ENCODE peak calls at places on chromosome 1, in nine cellular contexts. D is RWPE1, T is neural crest cell, N is Caco-2, Y is GM23338, L is epithelial cell of esophagus, J is endothelial cell, B is suprapubic skin, A is astrocyte of the spinal cord. H is an unnamed sample.

GRCh38 chr1:234776875-234777849 is 167.2 kb upstream of the IRF2BP2 start:
- DNase-seq in B (peak), Y (no peak), A (no peak), T (no peak), J (no peak), D (no peak), N (no peak), L (peak), H (no peak)

GRCh38 chr1:1597275-1597930 is 2.5 kb downstream of the FNDC10 start:
- DNase-seq in L (peak), J (no peak), A (no peak), T (no peak), B (no peak), Y (peak), D (no peak), N (peak), H (no peak)

GRCh38 chr1:1683104-1683905 is 9.3 kb downstream of the SLC35E2B start:
- DNase-seq in B (peak), L (no peak), A (no peak), J (no peak), N (no peak), Y (peak), D (no peak), T (no peak), H (peak)

GRCh38 chr1:177809844-177810243 is 160.0 kb downstream of the SEC16B start:
- DNase-seq in D (no peak), N (no peak), L (no peak), B (no peak), T (no peak), A (no peak), J (no peak), Y (no peak), H (no peak)

GRCh38 chr1:185996211-185996610 is 262.0 kb downstream of the HMCN1 start:
- DNase-seq in D (peak), L (peak), A (peak), N (no peak), Y (no peak), T (no peak), J (no peak), B (no peak), H (no peak)

GRCh38 chr1:150981805-150982712 is at the start of gene ANXA9:
- DNase-seq in N (peak), Y (peak), B (no peak), A (no peak), J (no peak), D (no peak), T (no peak), L (peak), H (no peak)

GRCh38 chr1:194341587-194341986 is 1155.2 kb upstream of the B3GALT2 start:
- DNase-seq in B (no peak), A (no peak), L (no peak), T (no peak), J (no peak), D (no peak), Y (no peak), N (no peak), H (no peak)

GRCh38 chr1:58162952-58163550 is 383.5 kb downstream of the OMA1 start:
- DNase-seq in L (peak), J (peak), A (peak), N (peak), B (no peak), D (peak), Y (peak), T (peak), H (no peak)

GRCh38 chr1:16013220-16013907 is 4.5 kb downstream of the HSPB7 start:
- DNase-seq in Y (peak), T (no peak), N (no peak), B (no peak), L (peak), D (peak), A (peak), J (no peak), H (peak)

GRCh38 chr1:897176-897575 is 26.5 kb upstream of the SAMD11 start:
- DNase-seq in N (no peak), B (peak), Y (no peak), A (no peak), D (no peak), J (no peak), T (no peak), L (no peak), H (no peak)

GRCh38 chr1:109089242-109090015 is 1.1 kb upstream of the TMEM167B start:
- DNase-seq in J (peak), T (peak), L (peak), N (peak), Y (peak), D (peak), B (no peak), A (peak), H (no peak)

GRCh38 chr1:87706198-87706597 is 377.5 kb downstream of the LMO4 start:
- DNase-seq in T (no peak), A (peak), D (no peak), Y (no peak), N (no peak), L (no peak), J (no peak), B (no peak), H (no peak)

GRCh38 chr1:218401896-218402770 is 57.0 kb downstream of the TGFB2 start:
- DNase-seq in A (no peak), J (no peak), Y (no peak), B (no peak), L (no peak), T (no peak), N (peak), D (no peak), H (no peak)

GRCh38 chr1:43822040-43822439 is 111.6 kb upstream of the ARTN start:
- DNase-seq in B (no peak), J (no peak), L (peak), A (peak), D (peak), T (no peak), Y (peak), N (peak), H (no peak)

GRCh38 chr1:15950302-15950701 is 25.6 kb downstream of the ZBTB17 start:
- DNase-seq in T (no peak), B (no peak), J (no peak), D (no peak), Y (no peak), A (no peak), L (no peak), N (no peak), H (no peak)

GRCh38 chr1:117215733-117216462 is 5.2 kb upstream of the VTCN1 start:
- DNase-seq in B (no peak), J (no peak), D (no peak), Y (no peak), A (no peak), L (no peak), T (no peak), N (no peak), H (no peak)

DNA sequence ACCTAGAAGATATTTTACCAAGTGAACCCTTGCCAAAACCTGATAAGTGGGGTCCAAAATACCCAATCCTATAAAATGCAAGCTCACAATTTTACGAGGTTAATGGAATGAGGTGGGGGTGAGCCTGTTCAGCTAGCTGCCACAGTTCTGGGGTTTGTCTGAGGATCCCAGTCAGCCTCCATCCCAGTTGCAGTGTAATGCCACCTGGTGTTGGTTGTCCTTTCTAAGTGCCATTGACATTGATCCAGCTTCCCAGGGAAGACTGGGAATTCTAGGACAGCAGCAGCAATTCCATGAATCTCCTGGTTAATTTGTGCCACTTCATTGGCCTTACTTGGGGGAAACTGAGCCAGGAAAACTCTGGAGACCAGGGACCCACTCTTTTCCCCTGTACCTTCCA is 298.3 kb downstream of the RWDD3 start:
- DNase-seq in A (no peak), B (no peak), J (no peak), Y (peak), D (no peak), T (no peak), N (peak), L (no peak), H (no peak)
- TF ChIP-seq CTCF in A (no peak), B (no peak), J (no peak), Y (peak), D (no peak), T (no peak), N (peak), L (peak), H (no peak)

DNA sequence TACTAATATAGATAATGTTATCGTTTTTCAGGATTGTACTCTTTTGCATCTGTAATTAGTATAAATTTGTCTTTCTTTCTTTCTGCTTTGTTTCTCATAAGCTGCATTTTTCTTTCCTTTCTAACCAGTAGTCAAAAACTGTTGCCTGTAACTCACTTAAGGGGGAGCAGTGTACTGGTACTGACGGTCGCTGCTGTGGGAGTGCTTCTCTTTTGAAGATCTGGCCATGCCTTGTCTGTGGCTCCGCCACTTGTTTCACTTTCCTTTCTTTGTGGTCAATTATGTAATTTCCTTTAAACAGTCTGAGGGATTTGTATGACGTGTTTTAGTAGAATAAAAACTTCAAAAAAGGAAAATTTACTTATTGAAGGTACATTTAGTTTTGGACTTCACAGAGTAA is 37.0 kb downstream of the MIA3 start:
- DNase-seq in D (no peak), Y (no peak), A (peak), J (no peak), L (no peak), T (no peak), B (no peak), N (no peak), H (no peak)
- TF ChIP-seq CTCF in D (no peak), Y (no peak), A (no peak), J (no peak), L (no peak), T (no peak), B (no peak), N (no peak), H (no peak)

DNA sequence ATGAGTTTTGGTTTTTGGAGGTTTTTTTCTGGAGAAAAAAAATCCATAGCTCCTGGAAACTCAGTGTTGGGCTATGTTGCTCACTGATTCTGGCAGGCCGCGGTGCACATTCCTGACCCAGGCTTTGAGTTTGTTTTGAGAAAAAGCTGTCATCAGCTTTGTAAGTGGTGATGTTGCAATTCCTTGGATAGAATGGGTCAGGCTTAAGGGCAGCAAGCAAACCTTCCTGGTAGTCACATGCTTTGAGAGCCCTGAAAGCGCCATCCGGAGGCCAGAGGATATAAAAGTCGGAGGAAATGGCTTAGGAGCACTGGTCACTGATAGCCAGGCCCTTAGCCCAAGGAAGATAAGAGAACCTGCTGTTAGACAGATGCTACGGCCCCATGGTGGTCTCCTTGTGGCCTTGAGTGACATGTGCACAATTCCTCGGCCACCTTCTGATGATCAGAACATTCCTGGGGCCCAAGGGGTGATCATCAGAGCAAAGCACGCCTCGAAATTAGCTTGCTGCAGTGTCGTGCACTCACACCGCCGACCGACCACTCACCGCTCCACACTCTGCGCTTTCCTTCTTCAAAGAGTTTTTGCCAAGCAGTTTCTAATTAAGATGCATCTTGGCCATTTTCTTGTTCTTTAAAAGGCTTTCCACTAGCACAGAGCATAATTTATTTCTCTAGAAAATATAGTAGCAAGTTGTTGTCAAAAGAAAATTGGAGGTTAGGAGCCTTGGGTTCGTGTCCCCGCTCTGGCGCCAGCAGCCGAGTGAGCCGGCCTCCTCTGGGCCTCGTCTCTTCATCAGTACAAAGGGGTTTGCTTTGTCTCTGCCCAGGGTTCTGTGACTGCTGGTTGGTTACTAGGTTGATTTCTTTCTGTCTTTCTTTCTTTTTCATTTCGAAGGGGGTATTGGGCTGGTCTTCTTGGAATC is 78.7 kb downstream of the MAN1C1 start:
- DNase-seq in Y (peak), N (peak), A (peak), T (no peak), B (peak), D (peak), L (peak), J (peak), H (peak)
- TF ChIP-seq CTCF in Y (peak), N (peak), A (peak), T (peak), B (no peak), D (no peak), L (peak), J (no peak), H (peak)

GRCh38 chr1:56715161-56715560 is 70.0 kb downstream of the PRKAA2 start:
- DNase-seq in D (no peak), Y (no peak), T (no peak), N (no peak), L (no peak), B (no peak), A (peak), J (no peak), H (no peak)
- TF ChIP-seq CTCF in D (no peak), Y (no peak), T (no peak), N (no peak), L (no peak), B (no peak), A (no peak), J (no peak), H (no peak)

DNA sequence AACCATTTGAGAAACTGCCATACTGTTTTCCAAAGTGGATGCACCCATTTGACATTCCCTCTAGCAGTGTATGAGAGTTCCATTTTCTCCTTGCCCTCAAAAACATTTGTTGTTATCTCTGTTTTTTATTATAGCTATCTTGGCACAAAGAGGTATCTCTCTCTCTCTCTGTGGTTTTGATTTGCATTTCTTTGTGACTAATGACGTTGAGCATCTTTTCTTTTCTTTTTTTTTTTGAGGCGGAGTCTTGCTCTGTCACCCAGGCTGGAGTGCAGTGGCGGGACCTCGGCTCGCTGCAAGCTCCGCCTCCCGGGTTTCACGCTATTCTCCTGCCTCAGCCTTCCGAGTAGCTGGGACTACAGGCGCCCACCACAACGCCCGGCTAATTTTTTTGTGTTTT is 17.4 kb upstream of the ZMYM6 start:
- DNase-seq in A (peak), Y (peak), N (no peak), L (no peak), D (no peak), B (no peak), J (no peak), T (no peak), H (no peak)
- TF ChIP-seq CTCF in A (no peak), Y (no peak), N (no peak), L (no peak), D (no peak), B (no peak), J (no peak), T (no peak), H (no peak)

GRCh38 chr1:240987928-240988327 is 369.1 kb downstream of the RGS7 start:
- DNase-seq in A (peak), T (no peak), D (no peak), Y (no peak), N (no peak), L (no peak), J (no peak), B (no peak), H (no peak)

GRCh38 chr1:240993004-240993403 is 364.0 kb downstream of the RGS7 start:
- DNase-seq in N (no peak), D (no peak), B (no peak), L (no peak), T (no peak), A (no peak), J (no peak), Y (no peak), H (no peak)

DNA sequence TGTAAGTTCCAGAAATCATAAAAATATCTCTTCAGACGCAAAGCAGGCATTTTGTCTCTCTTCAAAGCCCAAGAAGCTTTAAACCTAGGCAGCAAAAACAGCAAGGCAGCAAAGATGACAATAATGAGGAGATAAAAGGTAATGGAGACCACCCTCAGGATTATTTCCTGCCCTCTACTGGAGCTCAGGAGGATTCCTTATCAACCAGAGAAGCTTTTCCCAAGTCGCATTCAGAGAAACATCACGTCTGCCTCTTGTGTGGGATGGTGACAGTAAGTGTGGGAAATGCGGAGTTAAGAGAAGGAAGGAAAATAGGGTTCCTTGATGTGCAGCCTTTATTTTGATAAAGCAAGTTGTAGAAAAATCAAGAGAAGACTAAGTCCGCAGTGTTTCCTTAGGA is 365.8 kb downstream of the RGS7 start:
- DNase-seq in B (no peak), D (no peak), L (no peak), N (no peak), J (no peak), A (no peak), Y (peak), T (no peak), H (no peak)
- TF ChIP-seq CTCF in B (no peak), D (no peak), L (no peak), N (no peak), J (no peak), A (no peak), Y (peak), T (no peak), H (no peak)

GRCh38 chr1:233654667-233655432 is 40.9 kb downstream of the KCNK1 start:
- DNase-seq in Y (no peak), A (no peak), N (no peak), L (peak), T (no peak), B (no peak), J (no peak), D (no peak), H (no peak)
- TF ChIP-seq CTCF in Y (no peak), A (no peak), N (no peak), L (no peak), T (no peak), B (no peak), J (no peak), D (no peak), H (no peak)

GRCh38 chr1:182974792-182975191 is 21.8 kb upstream of the SHCBP1L start:
- DNase-seq in Y (peak), A (no peak), D (no peak), B (no peak), T (no peak), J (no peak), N (peak), L (peak), H (no peak)
- TF ChIP-seq CTCF in Y (no peak), A (no peak), D (no peak), B (no peak), T (no peak), J (no peak), N (no peak), L (no peak), H (no peak)

GRCh38 chr1:64836792-64837191 is 91.9 kb downstream of the RAVER2 start:
- DNase-seq in Y (no peak), J (no peak), T (no peak), B (no peak), A (no peak), N (no peak), D (no peak), L (no peak), H (no peak)

GRCh38 chr1:64839732-64840405 is 95.0 kb downstream of the RAVER2 start:
- DNase-seq in T (no peak), Y (peak), L (no peak), B (peak), A (no peak), N (no peak), D (no peak), J (no peak), H (no peak)

GRCh38 chr1:64841330-64842065 is 96.6 kb downstream of the RAVER2 start:
- DNase-seq in B (no peak), L (peak), J (no peak), Y (no peak), T (no peak), A (no peak), D (no peak), N (no peak), H (no peak)

GRCh38 chr1:64838486-64838885 is 93.6 kb downstream of the RAVER2 start:
- DNase-seq in N (no peak), Y (no peak), D (no peak), L (peak), A (no peak), T (no peak), J (no peak), B (peak), H (no peak)

GRCh38 chr1:64839270-64839669 is 94.4 kb downstream of the RAVER2 start:
- DNase-seq in J (no peak), N (no peak), L (no peak), A (no peak), Y (no peak), T (no peak), D (no peak), B (peak), H (no peak)
- TF ChIP-seq CTCF in J (no peak), N (no peak), L (no peak), A (no peak), Y (no peak), T (no peak), D (no peak), B (no peak), H (no peak)

H was measured in chondrocyte.